ENCODE peak calls at places on chromosomes 5 and 9, in seven cellular contexts. K is OCI-LY7; G is GM06990; S is MM.1S; Y is sigmoid colon; V is H7; L is CD4-positive, alpha-beta memory T cell. E is an unnamed sample. For H3K36me3, the result is how much of the 10 kb centered on the place peaks cover.

GRCh38 chr9:97766092-97766491 is 69.0 kb upstream of the XPA start:
- DNase-seq in K (no peak), G (no peak), S (no peak), Y (no peak), V (no peak), L (no peak), E (no peak)

GRCh38 chr5:143516249-143516648 is 112.8 kb upstream of the NR3C1 start:
- DNase-seq in K (peak), G (peak), S (peak), Y (no peak), V (no peak), L (no peak), E (no peak)

GRCh38 chr5:167451091-167451490 is 840.4 kb upstream of the WWC1 start:
- DNase-seq in K (no peak), G (no peak), S (no peak), Y (no peak), V (no peak), L (no peak), E (no peak)

GRCh38 chr5:169960659-169961058 is 19.6 kb downstream of the INSYN2B start:
- DNase-seq in K (no peak), G (no peak), S (no peak), Y (no peak), V (no peak), L (no peak), E (no peak)

GRCh38 chr5:173452506-173452905 is 124.3 kb upstream of the STC2 start:
- DNase-seq in K (no peak), G (no peak), S (no peak), Y (no peak), V (no peak), L (no peak), E (no peak)

GRCh38 chr5:1545798-1546355 is 22.1 kb upstream of the LPCAT1 start:
- DNase-seq in K (no peak), G (no peak), S (no peak), Y (no peak), V (no peak), L (no peak), E (peak)

GRCh38 chr9:107586493-107586892 is 96.9 kb upstream of the KLF4 start:
- DNase-seq in K (no peak), G (no peak), S (no peak), Y (no peak), V (no peak), L (no peak), E (no peak)

GRCh38 chr9:121839726-121840500 is 188.5 kb downstream of the DAB2IP start:
- DNase-seq in K (no peak), G (peak), S (no peak), Y (peak), V (no peak), L (no peak), E (no peak)

GRCh38 chr9:1231998-1232919 is 182.1 kb downstream of the DMRT2 start:
- DNase-seq in K (no peak), G (no peak), S (no peak), Y (peak), V (no peak), L (no peak), E (peak)

GRCh38 chr9:89723696-89724095 is 118.9 kb downstream of the GADD45G start:
- DNase-seq in K (no peak), G (no peak), S (no peak), Y (no peak), V (no peak), L (no peak), E (no peak)

GRCh38 chr5:150561192-150561512 is 53.2 kb downstream of the NDST1 start:
- DNase-seq in K (no peak), G (no peak), S (no peak), Y (no peak), V (no peak), L (no peak), E (no peak)

GRCh38 chr5:140182075-140182709 is 7.2 kb downstream of the CYSTM1 start:
- DNase-seq in K (no peak), G (no peak), S (no peak), Y (no peak), V (no peak), L (no peak), E (no peak)

GRCh38 chr9:134445000-134445399 is 118.7 kb downstream of the RXRA start:
- DNase-seq in K (no peak), G (no peak), S (no peak), Y (no peak), V (no peak), L (no peak), E (no peak)

GRCh38 chr9:137077758-137078693 is 709 bp downstream of the UAP1L1 start:
- DNase-seq in K (peak), G (peak), S (peak), Y (peak), V (peak), L (peak), E (peak)

GRCh38 chr9:112848316-112849151 is 42.1 kb downstream of the SLC46A2 start:
- DNase-seq in K (no peak), G (no peak), S (no peak), Y (no peak), V (peak), L (no peak), E (no peak)

GRCh38 chr9:135392511-135392910 is 87.1 kb upstream of the PPP1R26 start:
- DNase-seq in K (no peak), G (no peak), S (no peak), Y (no peak), V (no peak), L (no peak), E (no peak)

GRCh38 chr9:38068866-38069628 is at the start of gene SHB:
- DNase-seq in K (peak), G (peak), S (peak), Y (peak), V (peak), L (peak), E (peak)

GRCh38 chr5:79961731-79962579 is 29.1 kb downstream of the MTX3 start:
- DNase-seq in K (no peak), G (no peak), S (no peak), Y (no peak), V (no peak), L (no peak), E (no peak)

GRCh38 chr9:130532426-130532825 is 47.0 kb upstream of the FUBP3 start:
- DNase-seq in K (no peak), G (no peak), S (no peak), Y (no peak), V (peak), L (no peak), E (no peak)

GRCh38 chr5:59661939-59662615 is 231.4 kb downstream of the PDE4D start:
- DNase-seq in K (peak), G (peak), S (peak), Y (no peak), V (no peak), L (no peak), E (no peak)

GRCh38 chr5:112794410-112794809 is 56.7 kb downstream of the APC start:
- DNase-seq in K (no peak), G (no peak), S (no peak), Y (no peak), V (no peak), L (no peak), E (no peak)

GRCh38 chr5:146003852-146004251 is 67.5 kb downstream of the SH3RF2 start:
- DNase-seq in K (no peak), G (no peak), S (no peak), Y (no peak), V (no peak), L (no peak), E (no peak)

DNA sequence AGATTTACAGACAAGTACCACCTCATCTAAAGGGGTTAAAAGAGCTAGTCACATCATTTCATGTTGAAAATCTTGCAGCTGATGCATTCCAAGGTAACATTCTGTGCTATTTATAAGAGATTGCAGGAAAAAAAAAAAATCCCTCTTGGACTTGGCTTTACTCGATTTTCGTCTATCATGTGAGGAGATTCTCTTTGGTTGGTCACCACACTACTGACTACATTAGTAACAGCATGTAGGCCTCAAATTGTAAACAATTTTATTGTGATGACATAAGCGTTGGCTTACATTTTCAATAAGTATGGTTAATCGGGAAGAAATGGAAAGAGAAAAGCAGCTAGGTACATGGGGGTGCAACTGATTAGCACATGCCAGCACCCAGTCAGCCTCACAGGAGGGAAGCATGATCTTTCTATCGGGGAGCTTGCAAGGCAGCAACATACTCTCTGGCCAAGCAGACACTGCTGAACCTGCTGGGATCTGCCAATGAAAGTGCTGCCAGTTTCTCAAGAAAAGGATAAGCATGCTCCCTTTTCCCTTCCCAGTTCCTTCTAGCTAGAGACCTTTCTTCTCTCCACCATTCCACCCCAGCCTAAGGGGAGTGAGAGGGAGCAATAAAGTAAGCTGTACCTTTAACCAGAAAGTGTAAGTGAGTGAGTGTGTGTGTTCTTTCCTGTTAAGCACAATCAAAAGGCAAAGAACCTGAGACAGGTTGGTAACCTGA is 7.5 kb downstream of the NREP start:
- DNase-seq in K (no peak), G (no peak), S (no peak), Y (no peak), V (no peak), L (no peak), E (no peak)
- H3K36me3 ChIP-seq in K (under half), G (under half), S (under half), Y (under half), V (under half), L (under half), E (under half)

GRCh38 chr5:157327771-157328170 is 61.8 kb downstream of the CYFIP2 start:
- DNase-seq in K (no peak), G (no peak), S (peak), Y (no peak), V (no peak), L (peak), E (no peak)
- H3K36me3 ChIP-seq in K (half or more), G (under half), S (under half), Y (under half), V (under half), L (half or more), E (under half)

DNA sequence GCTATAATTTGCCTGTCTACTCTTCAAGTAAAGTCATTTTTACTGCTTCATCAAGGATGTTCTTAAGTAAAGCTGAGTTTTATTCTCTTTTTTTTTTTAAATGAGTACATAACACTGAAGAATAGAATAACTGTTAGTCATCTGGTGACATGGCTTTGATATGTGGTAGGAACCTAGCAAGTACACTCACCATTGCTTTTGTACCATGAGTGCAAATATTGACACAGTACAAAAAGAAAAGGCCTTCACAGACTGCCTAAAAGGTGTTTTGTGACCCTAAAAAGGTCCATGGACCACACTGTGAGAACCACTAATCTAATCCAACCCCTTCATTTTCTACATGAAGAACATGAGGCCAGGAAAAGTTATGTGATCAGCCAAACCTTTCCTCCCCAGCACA is 55.0 kb downstream of the ECPAS start:
- DNase-seq in K (no peak), G (no peak), S (no peak), Y (no peak), V (no peak), L (no peak), E (no peak)
- H3K36me3 ChIP-seq in K (half or more), G (under half), S (under half), Y (under half), V (under half), L (under half), E (half or more)

DNA sequence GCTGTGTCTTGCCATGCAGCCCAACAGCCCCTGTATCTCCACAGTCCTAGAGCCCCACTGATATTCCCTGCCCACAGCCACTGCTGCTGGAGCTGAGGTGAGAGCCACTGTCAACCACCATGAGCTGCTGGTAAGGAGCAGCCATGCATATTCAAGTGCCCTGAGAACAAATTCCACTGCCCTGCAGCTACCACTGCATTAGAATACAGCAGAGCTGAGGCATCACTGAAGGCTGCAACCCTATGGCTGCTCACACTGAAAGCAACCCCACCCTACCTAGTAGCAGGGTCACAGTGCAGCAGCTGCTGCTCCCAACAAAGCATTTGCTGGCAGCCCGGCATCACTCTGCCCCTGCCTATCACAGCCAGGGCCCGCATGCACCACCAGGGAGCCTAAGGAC is 68.6 kb downstream of the SKIC3 start:
- DNase-seq in K (no peak), G (no peak), S (no peak), Y (no peak), V (no peak), L (no peak), E (no peak)
- H3K36me3 ChIP-seq in K (half or more), G (under half), S (under half), Y (under half), V (under half), L (half or more), E (half or more)